ENCODE peak calls at places on chromosome 12, in ten cellular contexts. S is NCI-H1436; I is fibroblast of pulmonary artery; Q is activated CD4-positive, alpha-beta T cell treated with anti-CD3 and anti-CD28 coated beads for 36 hours; F is uterus; L is fibroblast of mammary gland; B is mesendoderm; E is C1 segment of cervical spinal cord; W is WERI-Rb-1; N is fibroblast of the aortic adventitia. K is an unnamed sample.

GRCh38 chr12:102522768-102523167 is 42.4 kb upstream of the IGF1 start:
- DNase-seq in Q (no peak), L (no peak), F (no peak), B (peak), S (no peak), N (no peak), I (no peak), E (no peak), W (no peak), K (no peak)

GRCh38 chr12:116955382-116956021 is 44.8 kb downstream of the FBXW8 start:
- DNase-seq in S (no peak), E (no peak), Q (peak), N (peak), W (peak), B (peak), L (peak), F (no peak), I (peak), K (no peak)

GRCh38 chr12:22064968-22065367 is 18.9 kb downstream of the CMAS start:
- DNase-seq in I (no peak), B (no peak), S (no peak), E (no peak), Q (no peak), F (no peak), L (no peak), N (no peak), W (no peak), K (no peak)

GRCh38 chr12:81078469-81079196 is 754 bp downstream of the ACSS3 start:
- DNase-seq in L (peak), N (peak), W (no peak), S (no peak), Q (no peak), B (peak), I (peak), F (peak), E (no peak), K (no peak)

GRCh38 chr12:130027798-130028197 is 124.0 kb upstream of the TMEM132D start:
- DNase-seq in L (no peak), F (no peak), W (no peak), S (no peak), E (no peak), I (no peak), Q (no peak), B (no peak), N (no peak), K (no peak)

GRCh38 chr12:46107591-46107990 is 117.2 kb upstream of the SCAF11 start:
- DNase-seq in B (no peak), I (no peak), S (no peak), W (no peak), L (no peak), Q (no peak), N (no peak), F (no peak), E (no peak), K (no peak)

GRCh38 chr12:77795699-77796098 is 35.0 kb upstream of the NAV3 start:
- DNase-seq in B (no peak), S (no peak), N (peak), W (no peak), F (no peak), Q (no peak), L (peak), E (no peak), I (peak), K (no peak)

GRCh38 chr12:124489915-124490583 is 77.4 kb downstream of the NCOR2 start:
- DNase-seq in B (no peak), I (no peak), E (no peak), F (no peak), S (no peak), Q (no peak), W (no peak), L (no peak), N (no peak), K (no peak)

GRCh38 chr12:124045671-124046070 is 72.7 kb downstream of the ZNF664 start:
- DNase-seq in E (peak), N (no peak), B (no peak), F (no peak), Q (no peak), I (no peak), S (no peak), W (no peak), L (no peak), K (no peak)